ENCODE peak calls at places on chromosomes 4 and X, in seven cellular contexts. C is neuronal stem cell, X is fibroblast of mammary gland, V is K562, J is left lung, M is AG04450, P is psoas muscle. H is an unnamed sample.

GRCh38 chr4:161829631-161830030 is 334.2 kb downstream of the FSTL5 start:
- DNase-seq in X (no peak), M (no peak), J (no peak), P (no peak), V (no peak), C (no peak), H (no peak)

GRCh38 chr4:2071252-2071911 is 12.3 kb downstream of the NAT8L start:
- DNase-seq in J (peak), M (no peak), V (no peak), C (no peak), X (no peak), P (peak), H (no peak)

GRCh38 chr4:173199553-173199952 is 30.9 kb downstream of the GALNT7 start:
- DNase-seq in J (no peak), C (no peak), V (no peak), P (no peak), M (no peak), X (no peak), H (no peak)

GRCh38 chrX:70527610-70528009 is 83.0 kb downstream of the DLG3 start:
- DNase-seq in J (no peak), C (no peak), P (no peak), V (no peak), X (no peak), M (no peak), H (no peak)

GRCh38 chr4:24729041-24729730 is 66.2 kb upstream of the SOD3 start:
- DNase-seq in X (peak), M (no peak), V (no peak), C (no peak), P (no peak), J (no peak), H (no peak)

GRCh38 chr4:54553001-54553400 is 104.8 kb upstream of the KIT start:
- DNase-seq in C (no peak), X (peak), J (no peak), P (no peak), M (no peak), V (no peak), H (no peak)

GRCh38 chr4:53281438-53281837 is 84.4 kb downstream of the SCFD2 start:
- DNase-seq in C (no peak), V (no peak), X (peak), M (no peak), J (no peak), P (no peak), H (no peak)

GRCh38 chrX:107470971-107471370 is 21.5 kb downstream of the FRMPD3 start:
- DNase-seq in C (no peak), P (no peak), X (no peak), V (no peak), M (no peak), J (no peak), H (no peak)

GRCh38 chr4:69995526-69996016 is at the start of gene STATH:
- DNase-seq in J (no peak), X (peak), P (no peak), C (no peak), V (no peak), M (no peak), H (no peak)

GRCh38 chr4:14234330-14234729 is 606.8 kb upstream of the BOD1L1 start:
- DNase-seq in V (no peak), P (no peak), X (peak), J (no peak), M (no peak), C (no peak), H (no peak)

GRCh38 chr4:41257901-41258300 is 1.2 kb downstream of the UCHL1 start:
- DNase-seq in V (no peak), M (no peak), C (no peak), P (no peak), X (no peak), J (no peak), H (no peak)

GRCh38 chr4:3011456-3012220 is 48.3 kb downstream of the GRK4 start:
- DNase-seq in J (no peak), X (no peak), V (no peak), C (no peak), P (no peak), M (no peak), H (no peak)

GRCh38 chrX:152823657-152824056 is 6.9 kb downstream of the CETN2 start:
- DNase-seq in X (no peak), P (no peak), J (no peak), V (no peak), M (no peak), C (no peak), H (no peak)

GRCh38 chr4:141307241-141307689 is 86.6 kb downstream of the ZNF330 start:
- DNase-seq in M (peak), J (peak), V (peak), P (peak), X (peak), C (peak), H (peak)

GRCh38 chrX:103716967-103717366 is 6.3 kb downstream of the TMEM31 start:
- DNase-seq in X (peak), J (no peak), V (no peak), P (no peak), M (peak), C (no peak), H (no peak)

GRCh38 chr4:119748853-119749252 is 120.2 kb upstream of the PDE5A start:
- DNase-seq in M (no peak), C (no peak), J (no peak), V (no peak), X (peak), P (no peak), H (no peak)

GRCh38 chr4:116849620-116850019 is 235.8 kb downstream of the TRAM1L1 start:
- DNase-seq in P (no peak), C (no peak), V (no peak), X (no peak), J (no peak), M (no peak), H (no peak)

GRCh38 chr4:66275381-66276060 is 605.2 kb upstream of the EPHA5 start:
- DNase-seq in C (no peak), X (no peak), P (no peak), J (no peak), M (no peak), V (no peak), H (no peak)

GRCh38 chr4:89290727-89291126 is 16.9 kb downstream of the GPRIN3 start:
- DNase-seq in X (peak), J (no peak), V (no peak), P (no peak), M (no peak), C (no peak), H (no peak)

GRCh38 chr4:81747242-81747930 is 275.7 kb upstream of the RASGEF1B start:
- DNase-seq in M (no peak), P (no peak), C (no peak), J (no peak), V (peak), X (no peak), H (no peak)

GRCh38 chr4:52103314-52103713 is 52.2 kb downstream of the SPATA18 start:
- DNase-seq in P (no peak), C (peak), X (peak), V (no peak), J (no peak), M (no peak), H (no peak)

GRCh38 chrX:45771114-45771513 is 570.4 kb upstream of the DIPK2B start:
- DNase-seq in V (no peak), P (no peak), C (no peak), J (no peak), X (peak), M (peak), H (no peak)
- H3K4me3 ChIP-seq in V (peak), P (peak), C (no peak), J (peak), X (peak), M (peak), H (peak)

GRCh38 chrX:53323196-53323595 is 41.8 kb upstream of the IQSEC2 start:
- DNase-seq in V (no peak), P (no peak), X (peak), M (no peak), C (no peak), J (no peak), H (no peak)

GRCh38 chrX:53320543-53321215 is 39.3 kb upstream of the IQSEC2 start:
- DNase-seq in J (peak), X (no peak), M (no peak), C (no peak), V (no peak), P (peak), H (peak)

GRCh38 chrX:53324085-53324484 is 42.7 kb upstream of the IQSEC2 start:
- DNase-seq in M (no peak), C (no peak), P (no peak), J (no peak), X (no peak), V (no peak), H (no peak)

GRCh38 chrX:53321216-53321942 is 40.0 kb upstream of the IQSEC2 start:
- DNase-seq in C (no peak), V (peak), M (no peak), X (no peak), P (no peak), J (peak), H (peak)

DNA sequence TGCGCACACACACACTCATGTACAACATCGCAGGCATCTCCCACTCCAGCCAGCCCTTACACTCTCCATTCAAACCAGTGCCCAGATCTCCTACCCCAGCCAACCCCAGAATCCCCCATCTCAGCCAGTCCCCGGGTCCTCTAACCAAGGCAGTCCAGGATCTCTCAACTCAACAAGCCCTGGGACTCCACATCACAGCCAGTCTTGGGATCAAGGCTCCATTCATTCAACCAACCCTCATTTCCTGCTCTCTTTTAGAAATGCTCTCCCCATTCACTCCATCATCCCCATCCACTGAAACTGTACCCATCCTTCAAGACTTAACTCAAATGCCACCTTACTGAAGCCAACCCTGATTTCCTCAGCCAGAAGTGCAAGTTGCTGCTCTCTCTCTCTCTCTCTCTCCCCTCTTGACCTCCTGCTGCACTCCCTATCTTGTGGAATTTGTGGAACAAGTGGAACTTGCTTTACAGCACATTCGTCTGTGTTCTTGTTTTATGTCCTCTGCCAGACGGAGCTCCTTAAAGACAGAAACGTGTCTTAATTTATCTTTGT is 40.6 kb upstream of the IQSEC2 start:
- DNase-seq in J (no peak), C (no peak), P (no peak), X (no peak), M (no peak), V (no peak), H (no peak)
- H3K4me3 ChIP-seq in J (no peak), C (no peak), P (peak), X (no peak), M (no peak), V (no peak), H (no peak)

DNA sequence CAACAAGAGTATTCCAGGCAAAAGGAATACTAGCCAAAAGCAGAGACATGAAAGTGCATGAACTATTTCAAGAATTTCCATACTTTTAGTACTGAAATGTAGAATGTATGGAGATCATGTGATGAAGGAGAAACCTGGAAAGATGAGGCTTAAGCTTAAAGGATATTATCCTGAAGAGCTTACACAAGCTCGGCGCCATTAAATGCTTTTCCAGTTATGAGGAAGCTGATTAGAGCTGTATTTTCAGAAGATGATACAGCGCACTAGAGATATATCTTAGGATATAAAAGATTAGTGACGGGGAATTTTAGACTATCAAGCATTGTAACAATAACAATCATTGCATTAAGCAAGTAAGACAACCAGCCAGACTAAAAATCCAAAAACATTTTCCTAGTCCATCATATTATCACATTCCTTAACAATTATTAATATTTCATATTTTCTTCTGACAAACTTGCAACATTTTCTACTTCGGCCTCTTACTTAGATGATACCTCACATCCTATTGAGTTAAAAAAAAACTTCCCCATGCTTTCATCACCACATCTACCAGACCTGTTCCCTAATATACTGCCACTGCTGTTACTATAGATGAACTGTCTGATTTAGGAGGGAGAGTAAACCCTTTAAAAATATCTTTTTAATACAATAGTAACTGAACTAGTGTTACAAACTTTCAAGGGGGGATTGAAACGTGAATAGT is 1.3 kb downstream of the FAM200B start:
- DNase-seq in V (no peak), C (no peak), M (no peak), P (no peak), J (no peak), X (no peak), H (no peak)
- H3K4me3 ChIP-seq in V (peak), C (peak), M (peak), P (peak), J (peak), X (peak), H (peak)

DNA sequence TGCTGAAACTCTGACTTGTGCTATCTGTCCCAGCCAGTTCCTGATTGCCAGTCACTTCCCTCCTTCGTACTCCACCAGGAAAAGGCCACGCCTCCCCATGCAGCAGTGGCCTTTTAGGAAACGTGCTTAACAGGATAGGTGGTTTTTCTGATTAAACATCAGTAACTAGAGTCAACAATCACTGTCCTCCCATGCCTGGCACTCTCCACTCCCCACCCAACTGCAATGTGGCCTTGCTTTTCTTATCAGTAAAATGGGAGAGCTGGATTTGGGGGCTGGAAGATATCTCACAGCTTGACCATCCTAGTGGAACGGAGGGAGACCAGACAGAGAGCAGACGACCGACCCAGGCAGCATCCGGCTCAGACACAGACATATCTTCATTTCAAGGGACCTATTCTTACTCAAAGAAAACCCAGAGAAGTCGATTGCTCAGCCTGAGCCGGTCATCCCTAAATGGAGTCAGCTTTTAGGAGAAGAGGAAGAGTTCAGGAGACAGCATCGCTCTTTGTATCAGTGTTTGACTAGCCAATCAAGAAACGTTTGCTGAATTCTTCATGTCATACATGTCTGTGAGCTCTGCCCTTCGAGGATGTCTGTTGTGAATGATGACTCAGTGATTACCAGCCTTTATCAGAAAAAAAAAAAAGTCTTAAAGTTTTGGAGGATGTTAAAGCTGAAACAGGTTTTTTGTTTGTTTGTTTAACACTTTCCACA is 12.7 kb upstream of the UBA6 start:
- DNase-seq in C (no peak), M (no peak), X (peak), P (no peak), V (peak), J (no peak), H (no peak)
- H3K4me3 ChIP-seq in C (no peak), M (no peak), X (no peak), P (no peak), V (peak), J (no peak), H (no peak)

GRCh38 chrX:154436290-154436596 is 711 bp upstream of the GDI1 start:
- DNase-seq in P (no peak), V (no peak), C (no peak), M (no peak), J (no peak), X (no peak), H (no peak)
- H3K4me3 ChIP-seq in P (peak), V (peak), C (peak), M (peak), J (peak), X (peak), H (peak)

GRCh38 chr4:102825261-102826071 is 1.9 kb downstream of the UBE2D3 start:
- DNase-seq in J (no peak), M (peak), X (peak), P (no peak), V (no peak), C (peak), H (peak)

GRCh38 chr4:102823897-102824296 is 3.5 kb downstream of the UBE2D3 start:
- DNase-seq in V (no peak), P (no peak), J (no peak), C (no peak), M (peak), X (peak), H (no peak)

GRCh38 chr4:102824398-102824797 is 3.0 kb downstream of the UBE2D3 start:
- DNase-seq in M (no peak), P (no peak), X (no peak), V (no peak), J (no peak), C (no peak), H (no peak)

GRCh38 chr4:102826105-102826889 is 1.1 kb downstream of the UBE2D3 start:
- DNase-seq in C (no peak), P (no peak), M (no peak), V (no peak), J (no peak), X (no peak), H (peak)

GRCh38 chr4:102823464-102823863 is 3.9 kb downstream of the UBE2D3 start:
- DNase-seq in J (no peak), V (no peak), X (no peak), M (no peak), P (no peak), C (no peak), H (no peak)
- H3K4me3 ChIP-seq in J (peak), V (peak), X (peak), M (peak), P (peak), C (no peak), H (peak)

GRCh38 chr4:139736661-139737060 is 71.0 kb downstream of the MGST2 start:
- DNase-seq in C (no peak), M (no peak), P (no peak), J (no peak), X (no peak), V (no peak), H (no peak)

GRCh38 chr4:139734875-139735380 is 69.3 kb downstream of the MGST2 start:
- DNase-seq in C (peak), J (peak), M (no peak), P (peak), V (no peak), X (peak), H (peak)

GRCh38 chr4:139736257-139736626 is 70.6 kb downstream of the MGST2 start:
- DNase-seq in V (no peak), M (no peak), P (no peak), X (peak), J (no peak), C (no peak), H (no peak)

GRCh38 chr4:139734201-139734874 is 68.7 kb downstream of the MGST2 start:
- DNase-seq in J (no peak), X (peak), C (no peak), P (no peak), V (no peak), M (no peak), H (no peak)

DNA sequence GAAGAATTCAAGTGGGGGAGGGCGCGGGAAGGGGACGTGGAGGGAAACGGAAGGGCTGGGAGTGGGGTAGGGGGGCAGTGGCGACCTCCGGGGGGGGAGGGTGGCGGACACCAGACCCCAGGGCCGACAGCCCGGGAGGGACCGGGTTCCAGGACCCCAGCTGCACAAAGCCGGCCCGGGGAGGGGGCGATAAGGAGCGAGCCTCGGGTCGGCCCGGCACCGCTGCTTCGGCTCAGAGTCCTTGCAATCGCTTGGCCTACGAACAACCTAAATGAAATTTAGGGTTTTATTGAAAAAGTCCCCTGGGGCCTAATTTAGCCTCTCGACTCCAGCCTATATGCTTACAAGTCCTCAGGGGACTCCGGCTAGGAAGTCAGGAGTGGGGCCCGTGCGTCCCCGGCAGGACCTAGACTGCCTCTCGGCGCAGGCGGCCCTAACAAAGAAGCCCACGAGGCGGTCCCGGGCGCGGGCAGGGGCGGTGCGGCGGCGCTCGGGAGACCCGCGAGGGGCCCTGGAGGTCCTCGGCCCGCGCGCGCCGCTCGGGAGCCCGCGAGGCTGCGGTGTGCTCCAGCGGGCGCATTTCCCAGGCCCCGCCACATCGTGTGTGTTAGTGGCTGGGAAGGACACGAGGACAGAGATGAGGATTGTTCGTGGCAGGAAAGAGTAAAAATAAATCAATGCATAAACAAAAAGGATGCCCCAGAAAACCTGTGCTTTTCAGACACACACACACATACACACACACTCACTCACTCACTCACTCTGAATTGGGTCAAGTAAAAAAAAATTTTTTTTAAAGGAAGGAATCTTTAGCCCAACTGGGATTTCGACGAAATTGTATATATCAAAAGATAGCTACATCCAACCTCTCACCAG is 70.0 kb downstream of the MGST2 start:
- DNase-seq in M (no peak), V (no peak), X (peak), J (peak), C (peak), P (peak), H (no peak)
- H3K4me3 ChIP-seq in M (peak), V (no peak), X (peak), J (peak), C (peak), P (peak), H (peak)

GRCh38 chrX:2697306-2697705 is 6.2 kb downstream of the CD99 start:
- DNase-seq in X (no peak), J (no peak), M (no peak), P (no peak), C (no peak), V (no peak), H (no peak)
- H3K4me3 ChIP-seq in X (no peak), J (peak), M (peak), P (no peak), C (no peak), V (no peak), H (peak)

GRCh38 chr4:10178763-10179162 is 62.2 kb upstream of the WDR1 start:
- DNase-seq in P (no peak), X (no peak), V (no peak), J (no peak), M (no peak), C (no peak), H (no peak)
- H3K4me3 ChIP-seq in P (no peak), X (no peak), V (no peak), J (no peak), M (no peak), C (no peak), H (no peak)

H was measured in naive thymus-derived CD4-positive, alpha-beta T cell.